ENCODE peak calls at places on chromosomes 12 and 14, in nine cellular contexts. X is mesenchymal stem cell, T is BE2C, F is sigmoid colon, O is right atrium auricular region, Y is PC-3, L is neural progenitor cell, Z is endothelial cell of umbilical vein, C is stomach. D is an unnamed sample. For H3K4me1, the result is how much of the 10 kb centered on the place peaks cover.

GRCh38 chr12:25929096-25929637 is 29.3 kb upstream of the RASSF8 start:
- DNase-seq in X (no peak), T (no peak), F (no peak), O (no peak), Y (peak), L (no peak), Z (no peak), C (no peak), D (no peak)

GRCh38 chr12:95918194-95918993 is 24.0 kb downstream of the CCDC38 start:
- DNase-seq in X (peak), T (peak), F (no peak), O (no peak), Y (peak), L (peak), Z (peak), C (peak), D (peak)

GRCh38 chr14:76909266-76909665 is 83.1 kb downstream of the LRRC74A start:
- DNase-seq in X (no peak), T (no peak), F (no peak), O (no peak), Y (no peak), L (no peak), Z (no peak), C (no peak), D (no peak)

GRCh38 chr12:11663128-11663527 is 13.7 kb downstream of the ETV6 start:
- DNase-seq in X (peak), T (no peak), F (no peak), O (no peak), Y (no peak), L (no peak), Z (no peak), C (no peak), D (no peak)

GRCh38 chr14:75223664-75224154 is 47.3 kb upstream of the TMED10 start:
- DNase-seq in X (peak), T (no peak), F (peak), O (peak), Y (no peak), L (peak), Z (no peak), C (no peak), D (peak)

GRCh38 chr14:51547260-51547659 is 104.5 kb upstream of the FRMD6 start:
- DNase-seq in X (peak), T (peak), F (peak), O (peak), Y (peak), L (no peak), Z (peak), C (no peak), D (no peak)

GRCh38 chr14:52882824-52883223 is 68.0 kb downstream of the FERMT2 start:
- DNase-seq in X (no peak), T (no peak), F (no peak), O (no peak), Y (no peak), L (no peak), Z (no peak), C (no peak), D (no peak)

GRCh38 chr14:89406941-89407340 is 10.1 kb downstream of the FOXN3 start:
- DNase-seq in X (peak), T (no peak), F (no peak), O (no peak), Y (no peak), L (no peak), Z (peak), C (no peak), D (no peak)

GRCh38 chr12:110108309-110109036 is 15.7 kb upstream of the IFT81 start:
- DNase-seq in X (no peak), T (no peak), F (no peak), O (no peak), Y (no peak), L (no peak), Z (no peak), C (no peak), D (no peak)

DNA sequence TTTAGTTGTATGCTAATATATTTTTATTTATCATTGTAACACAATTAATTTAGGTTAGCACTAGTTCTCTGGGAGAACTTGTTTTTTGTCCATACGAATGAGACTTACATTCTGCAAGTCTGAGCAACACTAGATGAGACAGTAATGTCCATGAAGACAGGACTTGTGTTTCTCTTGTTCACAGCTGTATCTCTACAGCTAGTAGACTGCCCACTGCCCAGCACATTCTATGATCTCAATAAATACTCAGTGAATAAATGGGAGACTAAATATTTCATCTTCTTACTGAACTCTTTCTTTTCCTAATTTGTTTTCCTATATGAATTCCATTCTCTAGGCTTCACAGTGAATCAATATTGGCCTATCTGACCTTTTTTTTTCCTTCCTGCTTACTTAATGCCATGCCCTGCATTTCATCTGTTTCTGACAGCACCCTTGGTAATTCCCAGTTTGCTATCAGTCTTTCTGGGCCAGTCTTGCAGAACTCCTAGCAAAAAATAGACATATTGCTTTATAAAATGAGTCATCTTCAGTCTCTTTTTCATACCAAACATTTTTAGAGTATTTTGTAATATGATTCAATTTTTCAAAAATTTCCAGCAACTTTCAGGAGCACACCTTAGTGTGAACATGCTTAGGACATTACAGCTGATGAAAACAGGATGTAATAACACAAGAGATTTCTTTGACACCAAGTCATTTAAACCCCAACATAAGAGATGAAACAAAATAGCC is 185.5 kb upstream of the ATP2B1 start:
- DNase-seq in X (peak), T (no peak), F (no peak), O (no peak), Y (peak), L (no peak), Z (peak), C (no peak), D (no peak)
- H3K4me1 ChIP-seq in X (under half), T (under half), F (under half), O (under half), Y (under half), L (under half), Z (under half), C (under half), D (under half)

GRCh38 chr12:122869207-122869973 is 26.5 kb downstream of the VPS37B start:
- DNase-seq in X (no peak), T (no peak), F (peak), O (no peak), Y (no peak), L (no peak), Z (no peak), C (peak), D (no peak)
- H3K4me1 ChIP-seq in X (under half), T (under half), F (under half), O (half or more), Y (under half), L (under half), Z (under half), C (half or more), D (under half)

GRCh38 chr12:75724913-75725312 is 213.5 kb upstream of the KRR1 start:
- DNase-seq in X (peak), T (peak), F (peak), O (no peak), Y (peak), L (no peak), Z (peak), C (no peak), D (peak)
- H3K4me1 ChIP-seq in X (under half), T (under half), F (under half), O (half or more), Y (half or more), L (under half), Z (under half), C (under half), D (under half)

GRCh38 chr12:52946797-52947547 is 1.9 kb upstream of the KRT18 start:
- DNase-seq in X (peak), T (no peak), F (no peak), O (no peak), Y (peak), L (no peak), Z (peak), C (peak), D (no peak)
- H3K4me1 ChIP-seq in X (under half), T (under half), F (under half), O (under half), Y (half or more), L (half or more), Z (under half), C (half or more), D (under half)

DNA sequence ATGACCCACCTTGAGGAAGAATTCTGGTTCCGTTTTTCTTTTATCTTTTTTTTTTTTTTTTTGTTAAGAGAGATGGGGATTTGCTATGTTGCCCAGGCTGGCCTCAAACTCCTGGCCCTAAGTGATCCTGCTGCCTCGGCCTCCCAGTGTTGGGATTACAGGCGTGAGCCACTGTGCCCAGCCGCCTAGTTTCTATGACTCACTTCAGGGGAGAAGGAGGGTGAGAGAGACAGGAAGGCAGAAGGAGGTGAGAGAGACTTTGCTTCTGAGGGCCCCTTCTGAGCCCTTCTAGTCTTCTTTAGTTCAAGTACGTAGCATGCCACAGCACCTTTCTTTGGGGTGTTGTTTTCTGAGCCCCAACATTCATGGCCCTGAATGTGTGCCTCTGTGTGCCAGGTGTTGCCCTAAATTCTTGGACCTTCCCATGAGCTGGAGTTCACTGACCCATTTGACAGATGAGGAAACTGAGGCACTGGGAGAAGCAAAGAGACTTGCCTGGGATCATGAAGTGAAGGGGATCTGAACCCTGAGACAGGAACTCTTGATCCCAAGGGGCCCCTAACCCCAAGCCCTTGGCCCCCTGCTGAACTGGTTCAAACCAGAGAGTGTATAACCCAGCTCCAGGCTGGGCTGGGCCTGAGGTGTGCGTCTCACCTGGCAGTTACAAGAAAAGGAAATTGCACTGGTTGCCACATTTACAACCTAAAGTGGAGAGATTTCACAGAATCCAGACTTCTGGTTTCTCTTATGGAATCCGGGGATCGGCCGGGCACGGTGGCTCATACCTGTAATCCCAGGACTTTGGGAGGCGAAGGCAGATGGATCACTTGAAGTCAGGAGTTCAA is 20.8 kb downstream of the SH2B3 start:
- DNase-seq in X (peak), T (no peak), F (no peak), O (no peak), Y (peak), L (no peak), Z (peak), C (no peak), D (no peak)
- H3K4me1 ChIP-seq in X (half or more), T (under half), F (under half), O (half or more), Y (under half), L (under half), Z (half or more), C (half or more), D (under half)

GRCh38 chr12:92558806-92559205 is 144.0 kb upstream of the PLEKHG7 start:
- DNase-seq in X (peak), T (no peak), F (no peak), O (no peak), Y (no peak), L (no peak), Z (no peak), C (no peak), D (no peak)

GRCh38 chr12:92557422-92557724 is 145.4 kb upstream of the PLEKHG7 start:
- DNase-seq in X (no peak), T (no peak), F (no peak), O (no peak), Y (no peak), L (no peak), Z (no peak), C (no peak), D (no peak)

GRCh38 chr12:92556141-92556540 is 146.6 kb upstream of the PLEKHG7 start:
- DNase-seq in X (no peak), T (no peak), F (no peak), O (no peak), Y (no peak), L (no peak), Z (no peak), C (no peak), D (no peak)

GRCh38 chr12:92558241-92558773 is 144.5 kb upstream of the PLEKHG7 start:
- DNase-seq in X (no peak), T (no peak), F (no peak), O (no peak), Y (no peak), L (no peak), Z (no peak), C (no peak), D (no peak)

DNA sequence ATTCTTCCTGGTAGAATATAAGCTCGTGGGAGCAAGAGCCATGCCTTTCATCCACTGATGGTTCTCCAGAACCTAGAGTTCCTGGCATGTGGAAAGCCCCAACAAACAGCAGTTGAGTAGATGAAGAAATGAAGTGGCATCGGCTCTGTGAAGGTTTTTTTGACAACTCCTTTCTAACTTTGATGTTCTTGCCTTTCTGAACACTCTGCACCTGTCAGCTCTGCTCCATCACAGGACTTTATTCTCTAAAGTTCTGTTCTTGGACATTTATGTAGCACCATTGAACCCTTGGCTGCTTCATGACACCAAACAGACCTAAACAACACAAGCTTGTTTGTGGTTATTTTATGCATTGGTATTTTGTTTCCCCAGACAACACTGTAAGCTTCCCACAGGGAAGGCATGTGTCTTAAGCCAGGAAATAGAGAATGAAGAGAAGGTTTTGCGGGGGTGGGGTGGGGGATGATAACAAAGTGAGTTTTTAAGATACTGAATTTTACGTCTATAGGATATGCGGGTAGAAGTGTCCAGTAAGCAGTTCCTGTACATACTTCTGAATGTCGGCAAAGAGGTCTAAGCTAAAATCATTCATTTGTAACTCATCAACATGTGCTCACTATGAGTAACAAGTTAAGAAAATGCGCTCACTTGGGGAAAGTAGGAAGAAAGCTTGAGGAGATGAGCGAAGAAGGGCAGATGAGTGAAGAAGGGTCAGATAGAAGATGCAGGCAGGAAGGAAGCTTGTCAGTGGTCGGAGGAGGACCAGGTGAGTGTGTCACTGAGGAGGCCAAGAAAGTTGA is 146.0 kb upstream of the PLEKHG7 start:
- DNase-seq in X (no peak), T (no peak), F (no peak), O (no peak), Y (no peak), L (no peak), Z (no peak), C (no peak), D (no peak)
- H3K4me1 ChIP-seq in X (under half), T (under half), F (under half), O (half or more), Y (under half), L (under half), Z (under half), C (half or more), D (under half)

GRCh38 chr14:73749706-73750105 is 35.5 kb upstream of the PNMA1 start:
- DNase-seq in X (no peak), T (no peak), F (no peak), O (no peak), Y (peak), L (no peak), Z (no peak), C (no peak), D (no peak)

GRCh38 chr14:73747386-73748211 is 33.4 kb upstream of the PNMA1 start:
- DNase-seq in X (no peak), T (no peak), F (no peak), O (no peak), Y (no peak), L (no peak), Z (no peak), C (no peak), D (no peak)

GRCh38 chr14:73750161-73750901 is 36.1 kb upstream of the PNMA1 start:
- DNase-seq in X (no peak), T (no peak), F (no peak), O (no peak), Y (peak), L (no peak), Z (no peak), C (peak), D (no peak)

GRCh38 chr14:73746540-73747385 is 32.6 kb upstream of the PNMA1 start:
- DNase-seq in X (peak), T (peak), F (peak), O (no peak), Y (no peak), L (peak), Z (no peak), C (no peak), D (no peak)

DNA sequence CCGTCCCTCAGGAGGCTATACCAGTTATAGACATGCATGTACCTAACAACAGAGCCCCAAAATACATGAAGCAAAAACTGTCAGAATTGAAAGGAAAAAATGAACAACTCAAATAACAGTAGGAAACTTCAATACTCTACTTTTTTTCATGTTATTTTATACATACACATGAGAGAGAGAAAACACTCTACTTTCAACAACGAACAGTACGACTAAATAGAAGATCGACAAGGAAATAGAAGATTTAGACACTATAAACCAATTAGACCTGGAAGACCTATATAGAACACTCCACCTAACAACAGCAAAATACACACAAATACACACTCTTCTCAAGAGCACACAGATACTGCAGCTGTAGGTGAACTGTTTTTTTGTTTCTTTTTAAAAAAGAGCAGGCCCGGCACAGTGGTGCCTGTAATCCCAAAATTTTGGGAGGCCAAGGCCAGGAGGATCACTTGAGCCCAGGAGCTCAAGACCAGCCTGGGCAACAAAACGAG is 34.7 kb upstream of the PNMA1 start:
- DNase-seq in X (no peak), T (no peak), F (no peak), O (no peak), Y (no peak), L (no peak), Z (no peak), C (no peak), D (no peak)
- H3K4me1 ChIP-seq in X (half or more), T (half or more), F (under half), O (half or more), Y (half or more), L (under half), Z (half or more), C (half or more), D (half or more)

D was measured in lung.